ENCODE peak calls at places on chromosomes 7 and 10, in eight cellular contexts. Y, E, G, K, D, C, T and I are unnamed samples.

GRCh38 chr7:37354661-37355131 is 94.0 kb downstream of the ELMO1 start:
- DNase-seq in Y (no peak), T (no peak), C (peak; percentile 56), E (no peak), K (no peak), D (no peak), G (peak; percentile 94), I (no peak)

GRCh38 chr7:1842321-1843221 is 172.5 kb downstream of the ELFN1 start:
- DNase-seq in D (peak; percentile 89), T (no peak), Y (peak; percentile 75), K (no peak), G (no peak), C (no peak), E (no peak), I (peak; percentile 41)

GRCh38 chr7:75943864-75944263 is 28.9 kb downstream of the POR start:
- DNase-seq in C (peak; percentile 44), K (no peak), T (peak; percentile 73), E (peak; percentile 79), Y (no peak), D (no peak), G (no peak), I (no peak)

GRCh38 chr7:83921798-83922607 is 272.6 kb downstream of the SEMA3A start:
- DNase-seq in T (no peak), D (peak; percentile 53), C (no peak), E (no peak), K (no peak), G (no peak), Y (no peak), I (peak; percentile 9)

GRCh38 chr10:17684537-17684936 is 40.6 kb downstream of the STAM start:
- DNase-seq in C (no peak), E (no peak), G (no peak), Y (no peak), T (no peak), K (no peak), D (no peak), I (no peak)

GRCh38 chr10:91540714-91541113 is 92.2 kb downstream of the PPP1R3C start:
- DNase-seq in E (no peak), T (peak; percentile 4), G (no peak), C (no peak), D (no peak), Y (no peak), K (no peak), I (no peak)

GRCh38 chr10:23452010-23452655 is 13.3 kb downstream of the OTUD1 start:
- DNase-seq in E (no peak), T (no peak), Y (no peak), C (no peak), K (no peak), D (no peak), G (no peak), I (no peak)

GRCh38 chr7:123975049-123975448 is 50.0 kb downstream of the SPAM1 start:
- DNase-seq in G (no peak), T (no peak), E (no peak), K (no peak), Y (no peak), C (no peak), D (no peak), I (no peak)

GRCh38 chr7:128108641-128109423 is 77.6 kb upstream of the LRRC4 start:
- DNase-seq in E (no peak), C (no peak), Y (no peak), D (no peak), T (no peak), G (peak; percentile 80), K (no peak), I (no peak)

GRCh38 chr7:134589491-134589941 is 40.6 kb downstream of the AKR1B15 start:
- DNase-seq in E (no peak), D (no peak), C (no peak), Y (no peak), T (no peak), G (no peak), K (no peak), I (no peak)

GRCh38 chr7:1432411-1433082 is 26.7 kb downstream of the MICALL2 start:
- DNase-seq in E (peak; percentile 24), K (peak; percentile 66), T (peak; percentile 21), D (peak; percentile 94), Y (peak; percentile 35), C (peak; percentile 76), G (peak; percentile 60), I (peak; percentile 85)

GRCh38 chr10:83801983-83802382 is 337.3 kb upstream of the GHITM start:
- DNase-seq in C (no peak), G (no peak), E (no peak), K (no peak), D (no peak), Y (no peak), T (no peak), I (peak; percentile 27)

GRCh38 chr7:148883233-148884048 is 650 bp downstream of the EZH2 start:
- DNase-seq in G (no peak), K (peak; percentile 28), C (peak; percentile 55), E (peak; percentile 4), T (no peak), Y (no peak), D (peak; percentile 86), I (peak; percentile 41)

GRCh38 chr7:157743781-157744525 is 407.1 kb downstream of the DNAJB6 start:
- DNase-seq in K (no peak), D (no peak), C (no peak), T (no peak), G (no peak), Y (no peak), E (no peak), I (no peak)
- TF ChIP-seq REST in K (no peak), D (no peak), C (no peak), T (no peak), G (no peak), Y (no peak), E (no peak), I (no peak)

GRCh38 chr10:48233643-48234042 is 40.9 kb downstream of the FRMPD2 start:
- DNase-seq in T (no peak), E (no peak), D (no peak), K (no peak), Y (no peak), C (no peak), G (no peak), I (no peak)

GRCh38 chr10:48235501-48235900 is 39.0 kb downstream of the FRMPD2 start:
- DNase-seq in C (no peak), G (no peak), T (no peak), K (no peak), Y (no peak), D (no peak), E (no peak), I (no peak)

GRCh38 chr10:48234295-48234694 is 40.2 kb downstream of the FRMPD2 start:
- DNase-seq in C (no peak), D (no peak), K (no peak), Y (no peak), T (no peak), G (no peak), E (no peak), I (no peak)

GRCh38 chr10:48236199-48236621 is 38.3 kb downstream of the FRMPD2 start:
- DNase-seq in E (no peak), Y (no peak), C (no peak), G (no peak), K (no peak), T (no peak), D (no peak), I (no peak)

GRCh38 chr10:48234807-48235206 is 39.7 kb downstream of the FRMPD2 start:
- DNase-seq in E (no peak), T (no peak), Y (no peak), D (no peak), G (no peak), K (no peak), C (no peak), I (no peak)
- TF ChIP-seq REST in E (no peak), T (no peak), Y (no peak), D (no peak), G (no peak), K (no peak), C (no peak), I (no peak)

GRCh38 chr7:131219277-131220041 is 108.2 kb upstream of the MKLN1 start:
- DNase-seq in G (peak; percentile 53), D (no peak), T (no peak), K (no peak), E (no peak), Y (peak; percentile 37), C (no peak), I (peak; percentile 72)
- TF ChIP-seq REST in G (no peak), D (no peak), T (no peak), K (no peak), E (no peak), Y (no peak), C (no peak), I (no peak)

GRCh38 chr10:52419281-52419680 is 105.2 kb downstream of the DKK1 start:
- DNase-seq in K (no peak), D (no peak), E (no peak), G (no peak), C (no peak), Y (no peak), T (no peak), I (no peak)

GRCh38 chr10:52424343-52424742 is 110.3 kb downstream of the DKK1 start:
- DNase-seq in T (no peak), D (no peak), G (no peak), K (no peak), E (no peak), C (no peak), Y (no peak), I (no peak)

GRCh38 chr10:52423369-52423768 is 109.3 kb downstream of the DKK1 start:
- DNase-seq in D (no peak), K (no peak), Y (no peak), T (no peak), G (no peak), C (no peak), E (no peak), I (no peak)

GRCh38 chr10:52420656-52421055 is 106.6 kb downstream of the DKK1 start:
- DNase-seq in E (no peak), T (no peak), K (no peak), G (no peak), Y (no peak), C (no peak), D (no peak), I (no peak)
- TF ChIP-seq REST in E (no peak), T (no peak), K (no peak), G (no peak), Y (no peak), C (no peak), D (no peak), I (no peak)

GRCh38 chr10:7409045-7409731 is 1.6 kb downstream of the SFMBT2 start:
- DNase-seq in C (peak; percentile 56), E (no peak), K (peak; percentile 46), G (peak; percentile 23), Y (no peak), T (no peak), D (peak; percentile 74), I (peak; percentile 17)

GRCh38 chr10:7408494-7409044 is 2.3 kb downstream of the SFMBT2 start:
- DNase-seq in Y (no peak), C (peak; percentile 75), T (no peak), K (peak; percentile 64), D (peak; percentile 90), G (peak; percentile 21), E (no peak), I (peak; percentile 77)

GRCh38 chr10:7410800-7411670 is at the start of gene SFMBT2:
- DNase-seq in Y (no peak), T (no peak), E (no peak), G (peak; percentile 37), C (peak; percentile 79), K (peak; percentile 75), D (peak; percentile 92), I (peak; percentile 91)

GRCh38 chr10:7410306-7410799 is 481 bp downstream of the SFMBT2 start:
- DNase-seq in Y (no peak), D (peak; percentile 60), E (no peak), G (peak; percentile 8), K (no peak), T (no peak), C (peak; percentile 28), I (peak; percentile 73)

GRCh38 chr10:7409732-7410168 is 1.1 kb downstream of the SFMBT2 start:
- DNase-seq in E (no peak), G (no peak), D (peak; percentile 52), Y (no peak), C (no peak), T (no peak), K (no peak), I (no peak)
- TF ChIP-seq REST in E (no peak), G (no peak), D (no peak), Y (no peak), C (no peak), T (no peak), K (no peak), I (no peak)